ENCODE peak calls at places on chromosomes 1 and 21, in eight cellular contexts. Z is ascending aorta, R is right lobe of liver, A is PC-9, X is IMR-90, E is Karpas-422, O is HAP-1, V is ovary. K is an unnamed sample. For H3K27me3, the result is how much of the 10 kb centered on the place peaks cover.

GRCh38 chr1:221701570-221702186 is 40.2 kb downstream of the DUSP10 start:
- DNase-seq in X (no peak), O (no peak), E (no peak), V (no peak), R (no peak), A (no peak), Z (no peak), K (no peak)

GRCh38 chr1:161973924-161974845 is 49.5 kb downstream of the OLFML2B start:
- DNase-seq in E (no peak), O (no peak), X (no peak), V (no peak), R (peak), Z (no peak), A (no peak), K (no peak)

GRCh38 chr1:109922326-109922725 is 11.7 kb downstream of the CSF1 start:
- DNase-seq in E (no peak), V (no peak), X (no peak), A (no peak), R (no peak), Z (no peak), O (no peak), K (no peak)

GRCh38 chr21:32007461-32007860 is 134.6 kb downstream of the HUNK start:
- DNase-seq in V (no peak), A (no peak), X (peak), O (no peak), R (no peak), E (no peak), Z (no peak), K (no peak)

GRCh38 chr1:1827089-1827433 is 48.8 kb upstream of the NADK start:
- DNase-seq in V (no peak), E (no peak), Z (no peak), A (no peak), R (no peak), X (no peak), O (peak), K (no peak)

GRCh38 chr1:239616686-239617085 is 230.3 kb downstream of the CHRM3 start:
- DNase-seq in E (no peak), O (no peak), V (no peak), R (no peak), X (no peak), A (no peak), Z (no peak), K (no peak)

GRCh38 chr1:158121604-158122254 is 59.0 kb upstream of the CD1D start:
- DNase-seq in E (peak), Z (no peak), X (peak), O (peak), R (no peak), A (peak), V (peak), K (no peak)

GRCh38 chr21:36207577-36208320 is 51.1 kb downstream of the DOP1B start:
- DNase-seq in R (no peak), Z (no peak), V (no peak), X (peak), A (peak), O (no peak), E (no peak), K (no peak)

GRCh38 chr1:30728340-30728739 is 5.0 kb upstream of the MATN1 start:
- DNase-seq in X (no peak), Z (no peak), E (no peak), R (no peak), A (no peak), V (no peak), O (no peak), K (no peak)

GRCh38 chr1:81126989-81127571 is 673.7 kb upstream of the ADGRL2 start:
- DNase-seq in E (no peak), V (no peak), X (peak), Z (no peak), A (no peak), R (no peak), O (no peak), K (no peak)

GRCh38 chr1:152876827-152877226 is 1.3 kb upstream of the SMCP start:
- DNase-seq in O (no peak), A (no peak), R (peak), V (no peak), Z (no peak), E (no peak), X (no peak), K (no peak)

GRCh38 chr1:19384113-19384512 is 72.0 kb downstream of the SLC66A1 start:
- DNase-seq in E (no peak), V (peak), X (peak), O (no peak), R (no peak), Z (no peak), A (no peak), K (no peak)

GRCh38 chr21:43864313-43864805 is 664 bp upstream of the AGPAT3 start:
- DNase-seq in R (peak), V (peak), A (peak), E (peak), X (peak), Z (no peak), O (no peak), K (peak)

GRCh38 chr1:231934797-231935196 is 308.2 kb downstream of the DISC1 start:
- DNase-seq in Z (no peak), A (no peak), E (no peak), R (no peak), V (no peak), O (no peak), X (peak), K (no peak)

DNA sequence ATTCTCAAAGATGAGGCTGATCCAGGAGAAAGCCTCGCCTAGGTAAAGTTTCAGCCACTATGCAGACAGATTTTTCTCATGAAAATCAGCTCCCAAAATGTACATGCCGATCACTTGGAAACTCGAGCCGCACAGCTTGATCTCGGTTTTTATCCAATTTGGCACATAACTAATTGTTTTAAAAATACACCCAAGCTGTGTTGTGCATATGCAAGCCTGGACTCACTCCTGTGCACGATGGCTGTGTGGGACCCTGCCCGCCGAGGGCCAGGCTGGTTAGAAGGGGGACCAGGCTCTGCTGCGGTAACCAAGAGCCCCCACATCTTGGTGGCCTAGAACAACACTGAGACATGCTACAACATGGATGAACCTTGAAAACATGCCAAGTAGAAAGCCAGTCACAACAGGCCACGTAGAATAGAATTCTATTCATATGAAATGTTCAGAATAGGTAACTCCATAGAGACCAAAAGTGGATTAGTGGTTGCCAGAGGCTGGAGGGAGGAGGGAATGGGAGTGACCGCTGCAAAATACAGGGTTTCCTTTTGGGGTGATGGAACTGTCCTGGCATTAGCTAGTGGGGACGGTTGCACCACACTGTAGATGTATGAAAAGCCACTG is 16.1 kb upstream of the LDLRAP1 start:
- DNase-seq in Z (no peak), R (no peak), A (no peak), O (no peak), V (no peak), E (no peak), X (no peak), K (no peak)
- H3K27me3 ChIP-seq in Z (under half), R (under half), A (under half), O (under half), V (under half), E (under half), X (under half), K (under half)

DNA sequence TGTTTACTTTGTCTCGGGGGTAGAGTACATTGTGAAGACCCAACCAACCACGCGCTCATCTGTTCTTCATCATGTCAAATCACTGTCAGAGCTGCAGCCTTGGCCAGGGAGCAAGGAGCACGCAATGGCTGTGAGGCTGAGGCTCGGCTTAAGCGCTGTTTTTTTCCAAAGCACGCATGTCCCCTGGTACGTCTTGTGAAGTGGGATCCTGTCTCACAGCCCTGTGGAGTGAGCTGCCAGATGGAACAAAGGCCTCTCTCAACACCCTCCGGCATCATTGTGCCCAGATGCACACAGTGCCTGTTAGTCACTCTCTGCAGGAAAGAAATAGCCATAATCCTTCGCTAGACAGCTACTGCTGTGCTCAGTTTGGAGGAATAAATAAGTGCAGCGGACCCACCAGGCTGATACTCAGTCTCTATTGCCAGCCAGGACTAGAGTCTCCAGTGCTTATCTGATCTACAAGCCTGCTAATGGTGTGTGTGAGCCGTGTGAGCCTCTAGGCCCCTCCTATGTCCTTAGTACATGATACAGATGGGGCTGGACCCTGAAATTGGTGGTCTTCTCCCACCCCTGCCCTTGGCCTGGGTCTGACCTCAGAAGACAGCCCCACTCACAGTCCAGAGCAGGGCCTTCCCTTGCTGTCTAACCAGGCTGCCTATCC is 91.3 kb upstream of the COA6 start:
- DNase-seq in E (no peak), O (no peak), A (no peak), R (no peak), X (no peak), V (no peak), Z (no peak), K (no peak)
- H3K27me3 ChIP-seq in E (under half), O (under half), A (under half), R (under half), X (under half), V (under half), Z (under half), K (under half)

GRCh38 chr1:203075249-203076030 is 10.4 kb downstream of the MYOG start:
- DNase-seq in E (no peak), A (no peak), V (no peak), X (no peak), R (no peak), O (no peak), Z (no peak), K (no peak)
- H3K27me3 ChIP-seq in E (under half), A (under half), V (under half), X (under half), R (under half), O (under half), Z (under half), K (under half)

DNA sequence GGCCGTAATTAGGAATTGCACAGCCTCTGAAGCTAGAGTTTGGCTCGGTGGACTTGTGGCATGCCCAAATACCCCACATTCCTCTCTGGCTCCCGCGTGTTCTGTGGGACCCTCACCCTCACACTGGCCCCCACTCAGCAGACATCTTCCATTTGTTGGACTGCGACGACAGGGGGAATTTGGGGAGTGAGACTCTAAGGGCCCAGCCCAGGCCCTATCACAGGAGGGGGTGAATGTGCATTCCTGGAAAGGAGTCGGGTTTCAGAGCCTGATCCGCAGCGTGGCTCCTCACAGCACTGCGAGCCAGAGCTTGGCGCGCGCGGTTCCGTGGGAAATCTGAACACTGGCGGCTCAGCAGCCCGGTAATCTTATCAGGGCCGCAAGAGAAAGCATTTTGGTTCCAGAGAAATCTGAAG is 5.2 kb downstream of the RCSD1 start:
- DNase-seq in O (no peak), E (no peak), R (no peak), X (no peak), A (no peak), Z (no peak), V (no peak), K (no peak)
- H3K27me3 ChIP-seq in O (under half), E (under half), R (under half), X (half or more), A (under half), Z (under half), V (under half), K (under half)

K was measured in RWPE2.